ENCODE peak calls at places on chromosomes 12 and 14, in five cellular contexts. One of them, this sample, is unnamed.

GRCh38 chr12:70549340-70550179 is 87.7 kb downstream of the PTPRB start:
- DNase-seq in stromal cell of bone marrow: no peak
- DNase-seq in heart left ventricle: no peak
- DNase-seq in activated naive CD8-positive, alpha-beta T cell treated with anti-CD3 and anti-CD28 coated beads for 36 hours: no peak
- DNase-seq in adrenal gland: no peak
- DNase-seq in this sample: no peak

GRCh38 chr14:102187583-102188001 is 47.9 kb downstream of the WDR20 start:
- DNase-seq in activated naive CD8-positive, alpha-beta T cell treated with anti-CD3 and anti-CD28 coated beads for 36 hours: no peak
- DNase-seq in heart left ventricle: no peak
- DNase-seq in adrenal gland: peak; percentile 57
- DNase-seq in stromal cell of bone marrow: no peak
- DNase-seq in this sample: no peak

GRCh38 chr12:78933014-78933413 is 68.4 kb downstream of the SYT1 start:
- DNase-seq in stromal cell of bone marrow: no peak
- DNase-seq in adrenal gland: no peak
- DNase-seq in heart left ventricle: no peak
- DNase-seq in activated naive CD8-positive, alpha-beta T cell treated with anti-CD3 and anti-CD28 coated beads for 36 hours: no peak
- DNase-seq in this sample: no peak

GRCh38 chr14:101200650-101201516 is 297.4 kb upstream of the RTL1 start:
- DNase-seq in heart left ventricle: no peak
- DNase-seq in adrenal gland: no peak
- DNase-seq in stromal cell of bone marrow: no peak
- DNase-seq in activated naive CD8-positive, alpha-beta T cell treated with anti-CD3 and anti-CD28 coated beads for 36 hours: no peak
- DNase-seq in this sample: no peak

GRCh38 chr12:47801170-47801903 is 18.4 kb downstream of the HDAC7 start:
- DNase-seq in heart left ventricle: peak; percentile 56
- DNase-seq in adrenal gland: no peak
- DNase-seq in activated naive CD8-positive, alpha-beta T cell treated with anti-CD3 and anti-CD28 coated beads for 36 hours: no peak
- DNase-seq in stromal cell of bone marrow: no peak
- DNase-seq in this sample: no peak

GRCh38 chr14:71242237-71242748 is 335.0 kb downstream of the PCNX1 start:
- DNase-seq in adrenal gland: peak; percentile 69
- DNase-seq in activated naive CD8-positive, alpha-beta T cell treated with anti-CD3 and anti-CD28 coated beads for 36 hours: no peak
- DNase-seq in stromal cell of bone marrow: peak; percentile 63
- DNase-seq in heart left ventricle: no peak
- DNase-seq in this sample: no peak

GRCh38 chr12:110330544-110330943 is 49.5 kb downstream of the ATP2A2 start:
- DNase-seq in heart left ventricle: no peak
- DNase-seq in adrenal gland: peak; percentile 5
- DNase-seq in stromal cell of bone marrow: no peak
- DNase-seq in activated naive CD8-positive, alpha-beta T cell treated with anti-CD3 and anti-CD28 coated beads for 36 hours: no peak
- DNase-seq in this sample: no peak

GRCh38 chr12:47843226-47843980 is 23.7 kb upstream of the HDAC7 start:
- DNase-seq in activated naive CD8-positive, alpha-beta T cell treated with anti-CD3 and anti-CD28 coated beads for 36 hours: no peak
- DNase-seq in heart left ventricle: no peak
- DNase-seq in stromal cell of bone marrow: no peak
- DNase-seq in adrenal gland: peak; percentile 16
- DNase-seq in this sample: no peak

GRCh38 chr12:62191747-62192485 is 68.3 kb upstream of the USP15 start:
- DNase-seq in activated naive CD8-positive, alpha-beta T cell treated with anti-CD3 and anti-CD28 coated beads for 36 hours: peak; percentile 6
- DNase-seq in heart left ventricle: no peak
- DNase-seq in stromal cell of bone marrow: peak; percentile 28
- DNase-seq in adrenal gland: peak; percentile 21
- DNase-seq in this sample: no peak

GRCh38 chr12:46470039-46470627 is 97.6 kb upstream of the SLC38A2 start:
- DNase-seq in heart left ventricle: no peak
- DNase-seq in adrenal gland: no peak
- DNase-seq in activated naive CD8-positive, alpha-beta T cell treated with anti-CD3 and anti-CD28 coated beads for 36 hours: peak; percentile 44
- DNase-seq in stromal cell of bone marrow: no peak
- DNase-seq in this sample: peak; percentile 14

GRCh38 chr12:27396416-27396815 is 50.1 kb upstream of the SMCO2 start:
- DNase-seq in adrenal gland: no peak
- DNase-seq in activated naive CD8-positive, alpha-beta T cell treated with anti-CD3 and anti-CD28 coated beads for 36 hours: no peak
- DNase-seq in heart left ventricle: no peak
- DNase-seq in stromal cell of bone marrow: no peak
- DNase-seq in this sample: no peak

GRCh38 chr12:109433618-109434017 is 43.5 kb downstream of the KCTD10 start:
- DNase-seq in adrenal gland: no peak
- DNase-seq in heart left ventricle: peak; percentile 39
- DNase-seq in stromal cell of bone marrow: no peak
- DNase-seq in activated naive CD8-positive, alpha-beta T cell treated with anti-CD3 and anti-CD28 coated beads for 36 hours: no peak
- DNase-seq in this sample: no peak

GRCh38 chr14:95504135-95505029 is 12.1 kb downstream of the SYNE3 start:
- DNase-seq in activated naive CD8-positive, alpha-beta T cell treated with anti-CD3 and anti-CD28 coated beads for 36 hours: no peak
- DNase-seq in heart left ventricle: no peak
- DNase-seq in adrenal gland: no peak
- DNase-seq in stromal cell of bone marrow: no peak
- DNase-seq in this sample: no peak

GRCh38 chr12:98838282-98838681 is 193.2 kb downstream of the APAF1 start:
- DNase-seq in stromal cell of bone marrow: no peak
- DNase-seq in activated naive CD8-positive, alpha-beta T cell treated with anti-CD3 and anti-CD28 coated beads for 36 hours: no peak
- DNase-seq in adrenal gland: no peak
- DNase-seq in heart left ventricle: no peak
- DNase-seq in this sample: no peak

GRCh38 chr12:91813701-91814100 is 331.9 kb downstream of the BTG1 start:
- DNase-seq in activated naive CD8-positive, alpha-beta T cell treated with anti-CD3 and anti-CD28 coated beads for 36 hours: no peak
- DNase-seq in adrenal gland: no peak
- DNase-seq in heart left ventricle: no peak
- DNase-seq in stromal cell of bone marrow: peak; percentile 17
- DNase-seq in this sample: no peak

GRCh38 chr14:54722791-54723432 is 156.0 kb downstream of the SAMD4A start:
- DNase-seq in stromal cell of bone marrow: no peak
- DNase-seq in adrenal gland: no peak
- DNase-seq in heart left ventricle: no peak
- DNase-seq in activated naive CD8-positive, alpha-beta T cell treated with anti-CD3 and anti-CD28 coated beads for 36 hours: no peak
- DNase-seq in this sample: no peak

GRCh38 chr12:66832997-66833396 is 154.1 kb upstream of the GRIP1 start:
- DNase-seq in heart left ventricle: no peak
- DNase-seq in stromal cell of bone marrow: no peak
- DNase-seq in activated naive CD8-positive, alpha-beta T cell treated with anti-CD3 and anti-CD28 coated beads for 36 hours: no peak
- DNase-seq in adrenal gland: no peak
- DNase-seq in this sample: no peak

GRCh38 chr14:51139221-51139681 is 44.3 kb upstream of the TRIM9 start:
- DNase-seq in stromal cell of bone marrow: no peak
- DNase-seq in adrenal gland: no peak
- DNase-seq in activated naive CD8-positive, alpha-beta T cell treated with anti-CD3 and anti-CD28 coated beads for 36 hours: no peak
- DNase-seq in heart left ventricle: no peak
- DNase-seq in this sample: no peak

GRCh38 chr14:49992448-49992847 is 99.6 kb downstream of the ARF6 start:
- DNase-seq in adrenal gland: no peak
- DNase-seq in heart left ventricle: no peak
- DNase-seq in stromal cell of bone marrow: no peak
- DNase-seq in activated naive CD8-positive, alpha-beta T cell treated with anti-CD3 and anti-CD28 coated beads for 36 hours: no peak
- DNase-seq in this sample: no peak

GRCh38 chr12:62716037-62716436 is 218.9 kb downstream of the PPM1H start:
- DNase-seq in activated naive CD8-positive, alpha-beta T cell treated with anti-CD3 and anti-CD28 coated beads for 36 hours: no peak
- DNase-seq in adrenal gland: no peak
- DNase-seq in stromal cell of bone marrow: no peak
- DNase-seq in heart left ventricle: no peak
- DNase-seq in this sample: no peak

GRCh38 chr12:69527506-69528272 is 57.5 kb downstream of the FRS2 start:
- DNase-seq in stromal cell of bone marrow: peak; percentile 28
- DNase-seq in heart left ventricle: no peak
- DNase-seq in adrenal gland: no peak
- DNase-seq in activated naive CD8-positive, alpha-beta T cell treated with anti-CD3 and anti-CD28 coated beads for 36 hours: no peak
- DNase-seq in this sample: no peak

GRCh38 chr14:77148510-77149231 is 7.1 kb upstream of the ZDHHC22 start:
- DNase-seq in activated naive CD8-positive, alpha-beta T cell treated with anti-CD3 and anti-CD28 coated beads for 36 hours: no peak
- DNase-seq in adrenal gland: no peak
- DNase-seq in heart left ventricle: no peak
- DNase-seq in stromal cell of bone marrow: no peak
- DNase-seq in this sample: no peak

GRCh38 chr14:81275995-81276698 is 55.4 kb upstream of the GTF2A1 start:
- DNase-seq in heart left ventricle: no peak
- DNase-seq in activated naive CD8-positive, alpha-beta T cell treated with anti-CD3 and anti-CD28 coated beads for 36 hours: no peak
- DNase-seq in adrenal gland: no peak
- DNase-seq in stromal cell of bone marrow: no peak
- DNase-seq in this sample: no peak

GRCh38 chr12:61272441-61272840 is 987.8 kb upstream of the USP15 start:
- DNase-seq in stromal cell of bone marrow: no peak
- DNase-seq in heart left ventricle: no peak
- DNase-seq in adrenal gland: no peak
- DNase-seq in activated naive CD8-positive, alpha-beta T cell treated with anti-CD3 and anti-CD28 coated beads for 36 hours: no peak
- DNase-seq in this sample: no peak

GRCh38 chr12:102966200-102966941 is 8.9 kb downstream of the ASCL1 start:
- DNase-seq in heart left ventricle: no peak
- DNase-seq in activated naive CD8-positive, alpha-beta T cell treated with anti-CD3 and anti-CD28 coated beads for 36 hours: no peak
- DNase-seq in adrenal gland: no peak
- DNase-seq in stromal cell of bone marrow: no peak
- DNase-seq in this sample: no peak

GRCh38 chr12:123905319-123905925 is 67.2 kb downstream of the CCDC92 start:
- DNase-seq in stromal cell of bone marrow: peak; percentile 69
- DNase-seq in heart left ventricle: peak; percentile 30
- DNase-seq in activated naive CD8-positive, alpha-beta T cell treated with anti-CD3 and anti-CD28 coated beads for 36 hours: peak; percentile 59
- DNase-seq in adrenal gland: peak; percentile 55
- DNase-seq in this sample: peak; percentile 57

GRCh38 chr12:58066296-58066695 is 124.9 kb downstream of the ATP23 start:
- DNase-seq in heart left ventricle: no peak
- DNase-seq in activated naive CD8-positive, alpha-beta T cell treated with anti-CD3 and anti-CD28 coated beads for 36 hours: no peak
- DNase-seq in adrenal gland: no peak
- DNase-seq in stromal cell of bone marrow: no peak
- DNase-seq in this sample: no peak

GRCh38 chr14:71555654-71556559 is 376.3 kb upstream of the RGS6 start:
- DNase-seq in stromal cell of bone marrow: no peak
- DNase-seq in adrenal gland: no peak
- DNase-seq in activated naive CD8-positive, alpha-beta T cell treated with anti-CD3 and anti-CD28 coated beads for 36 hours: peak; percentile 71
- DNase-seq in heart left ventricle: no peak
- DNase-seq in this sample: peak; percentile 66

GRCh38 chr14:54642950-54643695 is 76.2 kb downstream of the SAMD4A start:
- DNase-seq in activated naive CD8-positive, alpha-beta T cell treated with anti-CD3 and anti-CD28 coated beads for 36 hours: no peak
- DNase-seq in stromal cell of bone marrow: no peak
- DNase-seq in adrenal gland: no peak
- DNase-seq in heart left ventricle: no peak
- DNase-seq in this sample: peak; percentile 21

GRCh38 chr12:51900323-51900889 is 6.9 kb upstream of the ACVRL1 start:
- DNase-seq in stromal cell of bone marrow: no peak
- DNase-seq in adrenal gland: no peak
- DNase-seq in activated naive CD8-positive, alpha-beta T cell treated with anti-CD3 and anti-CD28 coated beads for 36 hours: no peak
- DNase-seq in heart left ventricle: no peak
- DNase-seq in this sample: no peak

GRCh38 chr12:1575799-1576401 is 18.5 kb downstream of the FBXL14 start:
- DNase-seq in activated naive CD8-positive, alpha-beta T cell treated with anti-CD3 and anti-CD28 coated beads for 36 hours: no peak
- DNase-seq in adrenal gland: no peak
- DNase-seq in heart left ventricle: no peak
- DNase-seq in stromal cell of bone marrow: no peak
- DNase-seq in this sample: no peak

GRCh38 chr12:113208041-113208934 is 13.0 kb upstream of the TPCN1 start:
- DNase-seq in stromal cell of bone marrow: no peak
- DNase-seq in heart left ventricle: peak; percentile 66
- DNase-seq in adrenal gland: no peak
- DNase-seq in activated naive CD8-positive, alpha-beta T cell treated with anti-CD3 and anti-CD28 coated beads for 36 hours: peak; percentile 71
- DNase-seq in this sample: peak; percentile 74

GRCh38 chr14:75559451-75560187 is 18.8 kb upstream of the FLVCR2 start:
- DNase-seq in activated naive CD8-positive, alpha-beta T cell treated with anti-CD3 and anti-CD28 coated beads for 36 hours: peak; percentile 77
- DNase-seq in stromal cell of bone marrow: peak; percentile 40
- DNase-seq in adrenal gland: peak; percentile 35
- DNase-seq in heart left ventricle: no peak
- DNase-seq in this sample: no peak

GRCh38 chr12:47360771-47361388 is 281.1 kb upstream of the AMIGO2 start:
- DNase-seq in heart left ventricle: no peak
- DNase-seq in stromal cell of bone marrow: no peak
- DNase-seq in adrenal gland: no peak
- DNase-seq in activated naive CD8-positive, alpha-beta T cell treated with anti-CD3 and anti-CD28 coated beads for 36 hours: no peak
- DNase-seq in this sample: peak; percentile 78

GRCh38 chr12:103697912-103698751 is 111.1 kb downstream of the STAB2 start:
- DNase-seq in stromal cell of bone marrow: no peak
- DNase-seq in adrenal gland: no peak
- DNase-seq in heart left ventricle: no peak
- DNase-seq in activated naive CD8-positive, alpha-beta T cell treated with anti-CD3 and anti-CD28 coated beads for 36 hours: no peak
- DNase-seq in this sample: no peak

GRCh38 chr12:75641031-75641780 is 129.8 kb upstream of the KRR1 start:
- DNase-seq in stromal cell of bone marrow: peak; percentile 83
- DNase-seq in heart left ventricle: peak; percentile 26
- DNase-seq in adrenal gland: no peak
- DNase-seq in activated naive CD8-positive, alpha-beta T cell treated with anti-CD3 and anti-CD28 coated beads for 36 hours: peak; percentile 56
- DNase-seq in this sample: peak; percentile 5

GRCh38 chr12:45674583-45674982 is 54.9 kb upstream of the ARID2 start:
- DNase-seq in adrenal gland: no peak
- DNase-seq in activated naive CD8-positive, alpha-beta T cell treated with anti-CD3 and anti-CD28 coated beads for 36 hours: no peak
- DNase-seq in heart left ventricle: peak; percentile 53
- DNase-seq in stromal cell of bone marrow: peak; percentile 74
- DNase-seq in this sample: no peak

GRCh38 chr12:119157528-119157927 is 21.2 kb upstream of the HSPB8 start:
- DNase-seq in activated naive CD8-positive, alpha-beta T cell treated with anti-CD3 and anti-CD28 coated beads for 36 hours: no peak
- DNase-seq in adrenal gland: no peak
- DNase-seq in heart left ventricle: peak; percentile 83
- DNase-seq in stromal cell of bone marrow: no peak
- DNase-seq in this sample: no peak

This sample was measured in central memory CD4-positive, alpha-beta T cell.